ENCODE peak calls at places on chromosomes 11 and 22, in ten cellular contexts. Q is EH; V is hypothalamus; J is HFFc6; O is T-helper 9 cell; K is Daoy; M is GM03348; U is C1 segment of cervical spinal cord; T is GOT3; W is naive thymus-derived CD4-positive, alpha-beta T cell. A is an unnamed sample.

GRCh38 chr11:34067383-34068065 is 16.0 kb downstream of the CAPRIN1 start:
- DNase-seq in Q (no peak), V (no peak), J (no peak), O (no peak), K (no peak), M (no peak), U (no peak), T (no peak), W (no peak), A (no peak)

GRCh38 chr22:19730662-19731360 is 7.5 kb downstream of the GP1BB start:
- DNase-seq in Q (peak), V (peak), J (peak), O (peak), K (peak), M (peak), U (peak), T (peak), W (peak), A (peak)

GRCh38 chr22:22591348-22592299 is 32.6 kb upstream of the PRAME start:
- DNase-seq in Q (peak), V (no peak), J (no peak), O (no peak), K (no peak), M (no peak), U (no peak), T (no peak), W (no peak), A (peak)

GRCh38 chr22:44331881-44332714 is 19.3 kb upstream of the SHISAL1 start:
- DNase-seq in Q (peak), V (no peak), J (no peak), O (no peak), K (peak), M (peak), U (no peak), T (no peak), W (no peak), A (no peak)

GRCh38 chr11:65917434-65918210 is 1.2 kb downstream of the C11orf68 start:
- DNase-seq in Q (no peak), V (no peak), J (no peak), O (no peak), K (peak), M (no peak), U (no peak), T (no peak), W (no peak), A (no peak)

GRCh38 chr11:119373059-119373875 is 8.2 kb downstream of the USP2 start:
- DNase-seq in Q (no peak), V (no peak), J (no peak), O (no peak), K (no peak), M (no peak), U (no peak), T (no peak), W (no peak), A (no peak)

GRCh38 chr11:27926981-27927481 is 180.9 kb downstream of the KIF18A start:
- DNase-seq in Q (peak), V (no peak), J (peak), O (no peak), K (peak), M (peak), U (no peak), T (no peak), W (no peak), A (peak)

GRCh38 chr11:45413156-45413833 is 127.2 kb upstream of the SYT13 start:
- DNase-seq in Q (no peak), V (no peak), J (no peak), O (no peak), K (no peak), M (no peak), U (no peak), T (no peak), W (no peak), A (no peak)

GRCh38 chr11:65900125-65900898 is at the start of gene FOSL1:
- DNase-seq in Q (peak), V (peak), J (peak), O (peak), K (peak), M (peak), U (peak), T (peak), W (peak), A (peak)

GRCh38 chr11:76436020-76436419 is 8.8 kb upstream of the EMSY start:
- DNase-seq in Q (peak), V (no peak), J (peak), O (no peak), K (no peak), M (no peak), U (no peak), T (no peak), W (no peak), A (no peak)

GRCh38 chr11:69401715-69402114 is 79.7 kb upstream of the LINC01488 start:
- DNase-seq in Q (no peak), V (no peak), J (no peak), O (no peak), K (no peak), M (no peak), U (no peak), T (no peak), W (no peak), A (no peak)

GRCh38 chr22:27715078-27715477 is 86.5 kb downstream of the MN1 start:
- DNase-seq in Q (no peak), V (peak), J (no peak), O (no peak), K (no peak), M (no peak), U (peak), T (no peak), W (no peak), A (no peak)

GRCh38 chr11:2122907-2123627 is 16.1 kb downstream of the IGF2 start:
- DNase-seq in Q (no peak), V (no peak), J (no peak), O (no peak), K (peak), M (no peak), U (no peak), T (no peak), W (no peak), A (no peak)

GRCh38 chr11:1952806-1953482 is 5.8 kb downstream of the MRPL23 start:
- DNase-seq in Q (no peak), V (no peak), J (no peak), O (no peak), K (no peak), M (no peak), U (no peak), T (no peak), W (no peak), A (no peak)

GRCh38 chr11:65927904-65928397 is 8.7 kb downstream of the DRAP1 start:
- DNase-seq in Q (no peak), V (no peak), J (no peak), O (peak), K (peak), M (no peak), U (no peak), T (no peak), W (peak), A (no peak)

GRCh38 chr11:58164990-58165389 is 23.9 kb upstream of the OR9Q2 start:
- DNase-seq in Q (no peak), V (no peak), J (no peak), O (no peak), K (no peak), M (no peak), U (no peak), T (no peak), W (no peak), A (no peak)

A was measured in islet precursor cell.